ENCODE peak calls at places on chromosome 19, in nine cellular contexts. C is CD4-positive, alpha-beta T cell; S is left lung; I is natural killer cell; H is left ventricle myocardium inferior; A is WERI-Rb-1; D is progenitor cell of endocrine pancreas; R is mucosa of descending colon; L is transverse colon. B is an unnamed sample.

GRCh38 chr19:46515879-46516350 is 20.2 kb upstream of the PNMA8B start:
- DNase-seq in C (no peak), S (no peak), I (no peak), H (no peak), A (no peak), D (no peak), R (no peak), L (no peak), B (no peak)

GRCh38 chr19:31350693-31351211 is 1.5 kb upstream of the TSHZ3 start:
- DNase-seq in C (no peak), S (peak; percentile 49), I (no peak), H (peak; percentile 68), A (peak; percentile 35), D (peak; percentile 42), R (peak; percentile 61), L (peak; percentile 41), B (no peak)

GRCh38 chr19:40445637-40445944 is 1.5 kb upstream of the SERTAD3 start:
- DNase-seq in C (no peak), S (no peak), I (no peak), H (no peak), A (no peak), D (no peak), R (no peak), L (no peak), B (no peak)

GRCh38 chr19:38263696-38264485 is 482 bp upstream of the SPINT2 start:
- DNase-seq in C (peak; percentile 70), S (peak; percentile 87), I (no peak), H (no peak), A (no peak), D (peak; percentile 97), R (peak; percentile 94), L (peak; percentile 96), B (peak; percentile 86)

GRCh38 chr19:38255759-38256052 is 468 bp downstream of the PPP1R14A start:
- DNase-seq in C (no peak), S (no peak), I (no peak), H (no peak), A (peak; percentile 67), D (no peak), R (no peak), L (no peak), B (no peak)

GRCh38 chr19:42216653-42217521 is 590 bp downstream of the DEDD2 start:
- DNase-seq in C (peak; percentile 25), S (peak; percentile 65), I (peak; percentile 32), H (peak; percentile 46), A (peak; percentile 53), D (peak; percentile 46), R (peak; percentile 53), L (peak; percentile 51), B (no peak)

GRCh38 chr19:41999071-41999877 is 5.2 kb upstream of the ATP1A3 start:
- DNase-seq in C (no peak), S (no peak), I (no peak), H (no peak), A (peak; percentile 56), D (no peak), R (no peak), L (no peak), B (no peak)

GRCh38 chr19:16930753-16931152 is 42.0 kb downstream of the F2RL3 start:
- DNase-seq in C (no peak), S (no peak), I (no peak), H (no peak), A (no peak), D (no peak), R (no peak), L (no peak), B (no peak)

GRCh38 chr19:30666301-30666803 is 294.2 kb downstream of the ZNF536 start:
- DNase-seq in C (peak; percentile 13), S (no peak), I (peak; percentile 23), H (no peak), A (peak; percentile 73), D (peak; percentile 60), R (peak; percentile 54), L (peak; percentile 46), B (no peak)

GRCh38 chr19:54462072-54462712 is 1.4 kb downstream of the LENG9 start:
- DNase-seq in C (no peak), S (no peak), I (no peak), H (no peak), A (no peak), D (no peak), R (peak; percentile 58), L (peak; percentile 37), B (no peak)

GRCh38 chr19:7533925-7534480 is 1.5 kb upstream of the PNPLA6 start:
- DNase-seq in C (peak; percentile 80), S (peak; percentile 88), I (peak; percentile 77), H (peak; percentile 88), A (peak; percentile 82), D (peak; percentile 55), R (peak; percentile 94), L (peak; percentile 91), B (peak; percentile 72)

GRCh38 chr19:51473009-51473707 is 5.2 kb upstream of the CEACAM18 start:
- DNase-seq in C (peak; percentile 63), S (peak; percentile 70), I (peak; percentile 75), H (peak; percentile 51), A (peak; percentile 89), D (peak; percentile 65), R (peak; percentile 94), L (peak; percentile 78), B (peak; percentile 56)

GRCh38 chr19:35109395-35110112 is 6.1 kb upstream of the FXYD3 start:
- DNase-seq in C (no peak), S (no peak), I (no peak), H (no peak), A (peak; percentile 65), D (no peak), R (peak; percentile 51), L (peak; percentile 74), B (no peak)

GRCh38 chr19:4744451-4745170 is 21.0 kb upstream of the DPP9 start:
- DNase-seq in C (no peak), S (peak; percentile 50), I (no peak), H (no peak), A (no peak), D (no peak), R (no peak), L (no peak), B (no peak)

GRCh38 chr19:3544742-3545668 is 6.0 kb downstream of the TEKTIP1 start:
- DNase-seq in C (peak; percentile 64), S (peak; percentile 72), I (peak; percentile 84), H (peak; percentile 71), A (peak; percentile 79), D (peak; percentile 80), R (peak; percentile 84), L (peak; percentile 80), B (peak; percentile 84)

GRCh38 chr19:38061294-38061693 is 154.3 kb downstream of the SIPA1L3 start:
- DNase-seq in C (no peak), S (no peak), I (no peak), H (no peak), A (no peak), D (no peak), R (no peak), L (no peak), B (no peak)

GRCh38 chr19:41353466-41354342 is at the start of gene TGFB1:
- DNase-seq in C (peak; percentile 93), S (peak; percentile 93), I (peak; percentile 92), H (peak; percentile 89), A (peak; percentile 88), D (peak; percentile 66), R (peak; percentile 84), L (peak; percentile 90), B (peak; percentile 92)

GRCh38 chr19:41205995-41206394 is 13.0 kb downstream of the CYP2S1 start:
- DNase-seq in C (no peak), S (no peak), I (no peak), H (no peak), A (no peak), D (no peak), R (no peak), L (no peak), B (no peak)

GRCh38 chr19:48393559-48394330 is at the start of gene GRIN2D:
- DNase-seq in C (no peak), S (no peak), I (peak; percentile 34), H (no peak), A (peak; percentile 81), D (no peak), R (no peak), L (peak; percentile 16), B (peak; percentile 35)
- TF ChIP-seq CTCF in C (no peak), S (no peak), I (no peak), H (no peak), A (peak; percentile 40), D (no peak), R (no peak), L (no peak), B (no peak)

GRCh38 chr19:27752530-27753184 is 1460.3 kb downstream of the UQCRFS1 start:
- DNase-seq in C (no peak), S (no peak), I (no peak), H (no peak), A (no peak), D (no peak), R (no peak), L (no peak), B (no peak)
- TF ChIP-seq CTCF in C (no peak), S (no peak), I (no peak), H (no peak), A (no peak), D (no peak), R (no peak), L (no peak), B (no peak)

DNA sequence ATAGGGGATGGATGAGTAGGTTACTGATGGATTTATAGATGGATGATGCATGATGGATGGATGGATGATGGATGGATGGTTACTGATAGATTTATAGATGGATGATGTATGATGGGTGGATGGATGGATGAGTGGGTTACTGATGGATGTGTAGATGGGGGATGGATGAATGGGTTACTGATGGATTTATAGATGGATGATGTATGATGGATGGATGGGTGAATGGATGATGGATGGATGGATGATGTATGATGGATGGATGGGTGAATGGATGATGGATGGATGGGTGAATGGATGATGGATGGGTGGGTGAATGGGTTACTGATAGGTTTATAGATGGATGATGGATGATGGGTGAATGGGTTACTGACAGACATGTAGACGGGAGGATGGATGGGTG is 6.3 kb upstream of the C2CD4C start:
- DNase-seq in C (no peak), S (no peak), I (no peak), H (no peak), A (no peak), D (no peak), R (no peak), L (no peak), B (no peak)
- TF ChIP-seq CTCF in C (no peak), S (no peak), I (no peak), H (no peak), A (no peak), D (no peak), R (no peak), L (no peak), B (no peak)

DNA sequence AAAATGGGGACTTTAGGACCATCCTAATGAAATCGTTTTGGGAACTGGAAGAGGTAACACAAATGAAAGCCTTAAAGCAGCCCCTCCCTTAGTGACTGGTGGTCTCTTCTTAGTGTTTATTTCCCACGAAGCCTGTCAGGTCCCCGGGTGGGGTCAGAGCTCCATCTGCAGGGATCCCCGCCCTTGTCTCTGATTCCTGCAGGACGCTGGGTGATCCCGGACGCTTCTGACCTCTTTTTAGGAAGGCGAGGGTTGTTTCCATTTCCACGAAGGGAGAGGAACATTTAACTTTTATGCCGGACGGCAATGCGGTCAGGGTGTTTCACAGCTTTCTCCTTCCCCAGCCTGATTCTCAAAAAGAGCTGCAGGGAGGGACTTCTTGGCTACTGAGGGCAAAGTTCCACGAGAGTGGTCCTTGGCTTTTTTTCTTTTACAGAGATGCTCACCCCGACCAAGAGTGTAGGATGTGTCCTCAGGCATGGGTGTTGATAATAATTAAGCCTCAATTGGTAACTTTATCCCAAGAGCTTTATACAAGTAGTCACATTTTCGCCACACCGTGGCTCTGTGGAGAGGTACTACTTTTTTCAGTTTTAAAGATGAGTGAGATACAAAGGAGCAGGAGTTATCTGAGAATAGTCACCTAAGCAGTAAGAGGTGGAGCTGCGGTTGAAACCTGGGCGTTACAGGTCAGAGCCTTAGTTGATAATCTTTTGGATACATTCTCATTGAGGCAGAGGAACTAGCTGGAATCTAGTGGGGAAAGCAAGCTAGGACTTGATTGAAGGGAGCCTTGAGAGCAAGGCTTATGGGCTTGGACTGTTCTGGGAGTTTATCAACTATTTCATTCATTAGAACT is 813 bp downstream of the ZNF284 start:
- DNase-seq in C (no peak), S (no peak), I (no peak), H (no peak), A (peak; percentile 17), D (no peak), R (peak; percentile 13), L (no peak), B (no peak)
- TF ChIP-seq CTCF in C (no peak), S (no peak), I (no peak), H (no peak), A (no peak), D (no peak), R (no peak), L (no peak), B (no peak)

B was measured in activated B cell treated with CpG ODN at 0.5 μM for 24 hours.